ENCODE peak calls at places on chromosomes 6 and 20, in eight cellular contexts. A is fibroblast of lung, S is transverse colon, L is Panc1, Y is cardiac muscle cell, M is endodermal cell, J is mucosa of descending colon, F is heart left ventricle. I is an unnamed sample.

GRCh38 chr6:146876271-146877151 is 277.7 kb downstream of the ADGB start:
- DNase-seq in A (peak; percentile 19), S (no peak), L (no peak), Y (peak; percentile 70), M (no peak), J (no peak), F (no peak), I (no peak)

GRCh38 chr6:107557698-107558097 is 67.8 kb downstream of the SOBP start:
- DNase-seq in A (no peak), S (no peak), L (no peak), Y (no peak), M (no peak), J (no peak), F (no peak), I (no peak)

GRCh38 chr6:148831531-148831930 is 84.7 kb downstream of the UST start:
- DNase-seq in A (peak; percentile 29), S (no peak), L (no peak), Y (peak; percentile 72), M (no peak), J (no peak), F (no peak), I (peak; percentile 53)

GRCh38 chr6:152308306-152308705 is 328.9 kb downstream of the SYNE1 start:
- DNase-seq in A (no peak), S (no peak), L (no peak), Y (no peak), M (no peak), J (no peak), F (no peak), I (no peak)

GRCh38 chr6:44496705-44497369 is 109.3 kb downstream of the CDC5L start:
- DNase-seq in A (no peak), S (no peak), L (no peak), Y (no peak), M (no peak), J (no peak), F (no peak), I (no peak)

GRCh38 chr20:44485078-44485829 is 9.6 kb downstream of the TTPAL start:
- DNase-seq in A (no peak), S (no peak), L (no peak), Y (no peak), M (no peak), J (no peak), F (no peak), I (no peak)

GRCh38 chr6:7544597-7544996 is 3.1 kb downstream of the DSP start:
- DNase-seq in A (no peak), S (no peak), L (no peak), Y (no peak), M (no peak), J (no peak), F (no peak), I (no peak)

GRCh38 chr20:48523191-48523757 is 304.5 kb downstream of the PREX1 start:
- DNase-seq in A (peak; percentile 66), S (no peak), L (peak; percentile 10), Y (peak; percentile 91), M (peak; percentile 86), J (no peak), F (no peak), I (peak; percentile 47)

GRCh38 chr20:53660078-53660909 is 66.7 kb upstream of the ZNF217 start:
- DNase-seq in A (no peak), S (peak; percentile 40), L (no peak), Y (peak; percentile 48), M (no peak), J (peak; percentile 60), F (no peak), I (no peak)

GRCh38 chr6:16301511-16301910 is 63.1 kb downstream of the GMPR start:
- DNase-seq in A (no peak), S (no peak), L (no peak), Y (no peak), M (peak; percentile 35), J (no peak), F (no peak), I (no peak)

GRCh38 chr20:49811825-49812462 is 684 bp upstream of the SLC9A8 start:
- DNase-seq in A (peak; percentile 64), S (no peak), L (no peak), Y (peak; percentile 67), M (peak; percentile 57), J (no peak), F (no peak), I (no peak)

GRCh38 chr6:106730672-106731071 is 101.3 kb downstream of the QRSL1 start:
- DNase-seq in A (no peak), S (no peak), L (no peak), Y (no peak), M (no peak), J (no peak), F (no peak), I (no peak)

GRCh38 chr6:97189767-97190166 is 93.2 kb downstream of the MMS22L start:
- DNase-seq in A (peak; percentile 83), S (no peak), L (no peak), Y (peak; percentile 68), M (no peak), J (no peak), F (no peak), I (no peak)

GRCh38 chr6:87237804-87238203 is 82.4 kb downstream of the ZNF292 start:
- DNase-seq in A (peak; percentile 28), S (no peak), L (peak; percentile 20), Y (peak; percentile 38), M (no peak), J (no peak), F (no peak), I (no peak)

GRCh38 chr6:158095671-158096070 is 72.4 kb downstream of the SERAC1 start:
- DNase-seq in A (no peak), S (no peak), L (no peak), Y (no peak), M (no peak), J (no peak), F (no peak), I (no peak)
- H3K36me3 ChIP-seq in A (peaks cover 18% of the 10 kb centered on the region), S (no peaks in the 10 kb centered on the region), L (peaks cover 12% of the 10 kb centered on the region), Y (no peaks in the 10 kb centered on the region), M (peaks cover 52% of the 10 kb centered on the region), J (peaks cover 6% of the 10 kb centered on the region), F (peaks cover 17% of the 10 kb centered on the region), I (peaks cover 15% of the 10 kb centered on the region)

GRCh38 chr6:34071884-34072379 is 74.0 kb downstream of the GRM4 start:
- DNase-seq in A (no peak), S (no peak), L (no peak), Y (no peak), M (no peak), J (no peak), F (no peak), I (no peak)

GRCh38 chr6:34072727-34073126 is 73.2 kb downstream of the GRM4 start:
- DNase-seq in A (no peak), S (no peak), L (no peak), Y (no peak), M (no peak), J (no peak), F (no peak), I (no peak)

GRCh38 chr6:34075906-34076305 is 70.0 kb downstream of the GRM4 start:
- DNase-seq in A (no peak), S (no peak), L (no peak), Y (no peak), M (no peak), J (no peak), F (no peak), I (no peak)

GRCh38 chr6:34073504-34073903 is 72.4 kb downstream of the GRM4 start:
- DNase-seq in A (no peak), S (no peak), L (no peak), Y (no peak), M (no peak), J (no peak), F (no peak), I (no peak)

DNA sequence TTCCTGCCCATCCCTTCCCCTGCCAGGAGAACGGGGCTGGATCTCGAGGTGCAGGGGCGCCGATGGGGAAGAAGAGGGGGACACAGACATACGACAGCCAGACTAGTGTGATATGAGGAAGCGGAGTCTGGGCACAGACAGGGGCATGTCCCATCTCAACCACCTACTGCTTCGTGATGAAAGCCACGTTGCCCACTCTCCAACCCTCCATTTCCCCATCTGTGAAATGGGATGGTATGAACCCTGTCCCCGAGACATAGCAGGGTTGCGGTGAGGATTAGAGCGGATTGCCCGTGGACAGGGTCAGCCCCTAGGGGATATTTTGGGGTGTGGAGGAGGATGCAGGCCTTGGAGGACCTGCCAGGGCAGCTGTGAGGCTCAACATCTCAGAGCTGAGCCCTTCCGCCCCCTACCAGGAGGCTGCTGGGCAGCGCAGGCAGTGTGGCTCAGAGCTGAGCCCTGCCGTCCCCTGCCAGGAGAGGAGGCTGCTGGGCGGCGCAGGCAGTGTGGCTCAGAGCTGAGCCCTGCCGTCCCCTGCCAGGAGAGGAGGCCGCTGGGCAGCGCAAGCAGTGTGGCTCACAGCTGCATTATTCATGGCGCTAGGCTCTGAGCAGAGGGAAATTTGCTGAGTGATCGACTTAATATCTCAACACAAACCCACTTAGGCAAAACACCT is 71.7 kb downstream of the GRM4 start:
- DNase-seq in A (no peak), S (no peak), L (no peak), Y (no peak), M (peak; percentile 80), J (no peak), F (no peak), I (no peak)
- TF ChIP-seq CTCF in A (no peak), S (no peak), L (no peak), Y (no peak), M (peak; percentile 70), J (no peak), F (no peak), I (no peak)

GRCh38 chr6:132215805-132216204 is 185.5 kb downstream of the MOXD1 start:
- DNase-seq in A (no peak), S (no peak), L (no peak), Y (no peak), M (no peak), J (no peak), F (no peak), I (no peak)

GRCh38 chr6:132213191-132213590 is 188.1 kb downstream of the MOXD1 start:
- DNase-seq in A (no peak), S (no peak), L (no peak), Y (no peak), M (no peak), J (no peak), F (no peak), I (no peak)

GRCh38 chr6:132210886-132211563 is 190.2 kb downstream of the MOXD1 start:
- DNase-seq in A (no peak), S (no peak), L (no peak), Y (peak; percentile 36), M (peak; percentile 52), J (no peak), F (no peak), I (no peak)

GRCh38 chr6:132214716-132215115 is 186.6 kb downstream of the MOXD1 start:
- DNase-seq in A (no peak), S (no peak), L (no peak), Y (peak; percentile 20), M (no peak), J (no peak), F (no peak), I (no peak)

GRCh38 chr6:132213732-132214131 is 187.5 kb downstream of the MOXD1 start:
- DNase-seq in A (no peak), S (no peak), L (no peak), Y (no peak), M (no peak), J (no peak), F (no peak), I (no peak)
- H3K4me1 ChIP-seq in A (no peaks in the 10 kb centered on the region), S (no peaks in the 10 kb centered on the region), L (no peaks in the 10 kb centered on the region), Y (no peaks in the 10 kb centered on the region), M (no peaks in the 10 kb centered on the region), J (no peaks in the 10 kb centered on the region), F (peaks cover 4% of the 10 kb centered on the region), I (peaks cover 12% of the 10 kb centered on the region)

DNA sequence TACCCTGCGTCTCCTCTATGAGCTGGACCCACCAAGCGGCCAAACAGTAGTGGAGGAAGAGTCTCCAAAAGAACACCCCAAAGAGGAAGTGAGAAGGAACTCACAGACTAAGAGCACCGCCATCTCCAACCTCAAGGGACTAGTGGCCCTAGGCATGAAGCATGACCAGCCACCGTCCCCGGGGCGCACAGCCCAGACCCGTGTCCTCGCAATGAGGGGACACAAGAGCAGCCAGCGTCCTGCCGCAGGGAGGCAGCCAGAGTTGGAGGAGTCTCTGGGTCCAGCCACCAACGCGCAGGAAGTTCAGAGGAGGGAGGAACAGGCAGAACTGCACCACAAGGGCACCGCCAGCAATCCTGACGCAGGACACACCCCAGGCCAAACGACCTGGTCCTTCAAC is 72.6 kb downstream of the TAF4 start:
- DNase-seq in A (no peak), S (no peak), L (no peak), Y (no peak), M (no peak), J (no peak), F (no peak), I (no peak)
- H3K36me3 ChIP-seq in A (peaks cover 8% of the 10 kb centered on the region), S (no peaks in the 10 kb centered on the region), L (peaks cover 9% of the 10 kb centered on the region), Y (peaks cover 37% of the 10 kb centered on the region), M (peaks cover 82% of the 10 kb centered on the region), J (peaks cover 3% of the 10 kb centered on the region), F (peaks cover 13% of the 10 kb centered on the region), I (peaks cover 13% of the 10 kb centered on the region)